ENCODE peak calls at places on chromosomes 7 and 10, in four cellular contexts. P is T-helper 1 cell, I is IMR-90, O is AG08395. W is an unnamed sample.

GRCh38 chr10:124939290-124939689 is 2.6 kb upstream of the ZRANB1 start:
- DNase-seq in P (no peak), I (no peak), O (no peak), W (no peak)

GRCh38 chr10:93437946-93438795 is 44.0 kb downstream of the MYOF start:
- DNase-seq in P (no peak), I (peak), O (peak), W (no peak)

GRCh38 chr7:151091431-151091830 is 5.2 kb downstream of the AGAP3 start:
- DNase-seq in P (no peak), I (no peak), O (no peak), W (no peak)

GRCh38 chr7:2593036-2593727 is 34.4 kb downstream of the IQCE start:
- DNase-seq in P (no peak), I (no peak), O (no peak), W (no peak)

GRCh38 chr7:120806669-120807068 is 51.3 kb downstream of the TSPAN12 start:
- DNase-seq in P (no peak), I (peak), O (no peak), W (no peak)

GRCh38 chr7:87003872-87004798 is 55.3 kb downstream of the ELAPOR2 start:
- DNase-seq in P (no peak), I (no peak), O (no peak), W (no peak)

GRCh38 chr7:2929321-2930201 is 85.5 kb upstream of the GNA12 start:
- DNase-seq in P (no peak), I (no peak), O (no peak), W (no peak)

GRCh38 chr7:81244213-81244612 is 325.4 kb upstream of the SEMA3C start:
- DNase-seq in P (no peak), I (peak), O (peak), W (no peak)

GRCh38 chr7:140004672-140005071 is 58.1 kb downstream of the PARP12 start:
- DNase-seq in P (no peak), I (no peak), O (no peak), W (no peak)

GRCh38 chr7:593324-594115 is 73.9 kb upstream of the PDGFA start:
- DNase-seq in P (peak), I (no peak), O (no peak), W (no peak)

GRCh38 chr10:88879754-88880286 is at the start of gene STAMBPL1:
- DNase-seq in P (peak), I (no peak), O (peak), W (peak)

GRCh38 chr10:27745719-27746363 is at the start of gene MKX:
- DNase-seq in P (peak), I (peak), O (peak), W (peak)

GRCh38 chr7:49776994-49777393 is 3.6 kb downstream of the VWC2 start:
- DNase-seq in P (no peak), I (no peak), O (no peak), W (no peak)

GRCh38 chr7:49453486-49453885 is 320.0 kb upstream of the VWC2 start:
- DNase-seq in P (no peak), I (no peak), O (no peak), W (no peak)

GRCh38 chr7:2943851-2944601 is 99.6 kb downstream of the CARD11 start:
- DNase-seq in P (no peak), I (no peak), O (no peak), W (no peak)

GRCh38 chr10:66755474-66755873 is 170.4 kb upstream of the LRRTM3 start:
- DNase-seq in P (no peak), I (no peak), O (no peak), W (no peak)